ENCODE peak calls at places on chromosomes 7 and 10, in six cellular contexts. One of them, this sample, is unnamed.

GRCh38 chr7:5234852-5235831 is 45.1 kb downstream of the WIPI2 start:
- DNase-seq in Peyer's patch: peak
- DNase-seq in GM23248: peak
- DNase-seq in psoas muscle: peak
- DNase-seq in ovary: no peak
- DNase-seq in coronary artery: no peak
- DNase-seq in this sample: no peak

GRCh38 chr10:4306871-4307270 is 519.1 kb upstream of the AKR1E2 start:
- DNase-seq in coronary artery: no peak
- DNase-seq in ovary: no peak
- DNase-seq in psoas muscle: no peak
- DNase-seq in Peyer's patch: no peak
- DNase-seq in GM23248: no peak
- DNase-seq in this sample: no peak

GRCh38 chr7:135330088-135330487 is 96.5 kb downstream of the STRA8 start:
- DNase-seq in ovary: no peak
- DNase-seq in GM23248: no peak
- DNase-seq in coronary artery: peak
- DNase-seq in Peyer's patch: no peak
- DNase-seq in psoas muscle: no peak
- DNase-seq in this sample: no peak

GRCh38 chr10:97508342-97508741 is 9.6 kb downstream of the UBTD1 start:
- DNase-seq in coronary artery: no peak
- DNase-seq in Peyer's patch: peak
- DNase-seq in psoas muscle: no peak
- DNase-seq in ovary: no peak
- DNase-seq in GM23248: peak
- DNase-seq in this sample: no peak

GRCh38 chr10:43627942-43628341 is 20.7 kb downstream of the ZNF32 start:
- DNase-seq in ovary: no peak
- DNase-seq in psoas muscle: no peak
- DNase-seq in GM23248: no peak
- DNase-seq in coronary artery: no peak
- DNase-seq in Peyer's patch: no peak
- DNase-seq in this sample: no peak

GRCh38 chr10:19488592-19489280 is 327.5 kb upstream of the PLXDC2 start:
- DNase-seq in GM23248: peak
- DNase-seq in Peyer's patch: peak
- DNase-seq in coronary artery: peak
- DNase-seq in psoas muscle: peak
- DNase-seq in ovary: peak
- DNase-seq in this sample: peak

GRCh38 chr7:118969370-118969769 is 744.9 kb downstream of the ANKRD7 start:
- DNase-seq in ovary: no peak
- DNase-seq in Peyer's patch: no peak
- DNase-seq in coronary artery: no peak
- DNase-seq in GM23248: no peak
- DNase-seq in psoas muscle: no peak
- DNase-seq in this sample: no peak

GRCh38 chr10:72261323-72262018 is 12.3 kb upstream of the DDIT4 start:
- DNase-seq in ovary: no peak
- DNase-seq in Peyer's patch: peak
- DNase-seq in coronary artery: no peak
- DNase-seq in psoas muscle: no peak
- DNase-seq in GM23248: no peak
- DNase-seq in this sample: no peak

GRCh38 chr10:122336332-122336731 is 38.2 kb upstream of the PLEKHA1 start:
- DNase-seq in ovary: no peak
- DNase-seq in psoas muscle: no peak
- DNase-seq in coronary artery: no peak
- DNase-seq in Peyer's patch: no peak
- DNase-seq in GM23248: no peak
- DNase-seq in this sample: no peak

GRCh38 chr10:92891885-92892705 is 43.8 kb downstream of the EXOC6 start:
- DNase-seq in GM23248: peak
- DNase-seq in psoas muscle: peak
- DNase-seq in ovary: peak
- DNase-seq in Peyer's patch: peak
- DNase-seq in coronary artery: no peak
- DNase-seq in this sample: no peak

GRCh38 chr7:13538669-13539068 is 450.8 kb downstream of the ETV1 start:
- DNase-seq in ovary: no peak
- DNase-seq in psoas muscle: no peak
- DNase-seq in GM23248: peak
- DNase-seq in coronary artery: no peak
- DNase-seq in Peyer's patch: no peak
- DNase-seq in this sample: no peak

GRCh38 chr7:42181566-42181965 is 55.4 kb downstream of the GLI3 start:
- DNase-seq in ovary: no peak
- DNase-seq in coronary artery: no peak
- DNase-seq in psoas muscle: no peak
- DNase-seq in GM23248: no peak
- DNase-seq in Peyer's patch: no peak
- DNase-seq in this sample: no peak

GRCh38 chr10:6056411-6057135 is 5.6 kb downstream of the IL2RA start:
- DNase-seq in coronary artery: peak
- DNase-seq in Peyer's patch: peak
- DNase-seq in ovary: no peak
- DNase-seq in GM23248: no peak
- DNase-seq in psoas muscle: no peak
- DNase-seq in this sample: no peak

GRCh38 chr7:139873593-139874374 is 44.7 kb downstream of the TBXAS1 start:
- DNase-seq in psoas muscle: no peak
- DNase-seq in ovary: no peak
- DNase-seq in coronary artery: peak
- DNase-seq in Peyer's patch: no peak
- DNase-seq in GM23248: no peak
- DNase-seq in this sample: peak

GRCh38 chr7:33757563-33758165 is 147.7 kb upstream of the BMPER start:
- DNase-seq in ovary: peak
- DNase-seq in GM23248: peak
- DNase-seq in Peyer's patch: no peak
- DNase-seq in psoas muscle: no peak
- DNase-seq in coronary artery: no peak
- DNase-seq in this sample: no peak

GRCh38 chr10:121791761-121792160 is 136.1 kb downstream of the ATE1 start:
- DNase-seq in coronary artery: no peak
- DNase-seq in GM23248: no peak
- DNase-seq in psoas muscle: no peak
- DNase-seq in ovary: no peak
- DNase-seq in Peyer's patch: no peak
- DNase-seq in this sample: no peak

GRCh38 chr10:11789294-11789693 is 33.9 kb upstream of the PROSER2 start:
- DNase-seq in GM23248: no peak
- DNase-seq in coronary artery: no peak
- DNase-seq in ovary: no peak
- DNase-seq in psoas muscle: no peak
- DNase-seq in Peyer's patch: no peak
- DNase-seq in this sample: no peak

GRCh38 chr10:132884691-132885271 is 57.6 kb downstream of the CFAP46 start:
- DNase-seq in Peyer's patch: peak
- DNase-seq in ovary: no peak
- DNase-seq in GM23248: no peak
- DNase-seq in coronary artery: no peak
- DNase-seq in psoas muscle: peak
- DNase-seq in this sample: no peak

GRCh38 chr7:2044883-2045471 is 187.8 kb downstream of the MAD1L1 start:
- DNase-seq in GM23248: no peak
- DNase-seq in coronary artery: no peak
- DNase-seq in psoas muscle: peak
- DNase-seq in Peyer's patch: no peak
- DNase-seq in ovary: peak
- DNase-seq in this sample: peak

GRCh38 chr7:94313926-94314325 is 80.8 kb upstream of the COL1A2 start:
- DNase-seq in coronary artery: no peak
- DNase-seq in ovary: no peak
- DNase-seq in psoas muscle: no peak
- DNase-seq in Peyer's patch: no peak
- DNase-seq in GM23248: peak
- DNase-seq in this sample: no peak

GRCh38 chr10:108180883-108181282 is 1016.4 kb upstream of the SORCS1 start:
- DNase-seq in ovary: no peak
- DNase-seq in coronary artery: no peak
- DNase-seq in GM23248: peak
- DNase-seq in psoas muscle: no peak
- DNase-seq in Peyer's patch: no peak
- DNase-seq in this sample: no peak

GRCh38 chr7:15686957-15687644 is 618 bp upstream of the MEOX2 start:
- DNase-seq in coronary artery: no peak
- DNase-seq in ovary: no peak
- DNase-seq in psoas muscle: no peak
- DNase-seq in Peyer's patch: no peak
- DNase-seq in GM23248: peak
- DNase-seq in this sample: peak
- H3K27ac ChIP-seq in coronary artery: peak
- H3K27ac ChIP-seq in ovary: no peak
- H3K27ac ChIP-seq in psoas muscle: peak
- H3K27ac ChIP-seq in Peyer's patch: no peak
- H3K27ac ChIP-seq in GM23248: no peak
- H3K27ac ChIP-seq in this sample: peak

GRCh38 chr7:129781856-129782256 is 170.3 kb downstream of the NRF1 start:
- DNase-seq in GM23248: no peak
- DNase-seq in Peyer's patch: no peak
- DNase-seq in psoas muscle: no peak
- DNase-seq in coronary artery: no peak
- DNase-seq in ovary: no peak
- DNase-seq in this sample: no peak

GRCh38 chr7:129779602-129780256 is 168.2 kb downstream of the NRF1 start:
- DNase-seq in coronary artery: no peak
- DNase-seq in Peyer's patch: peak
- DNase-seq in GM23248: peak
- DNase-seq in ovary: no peak
- DNase-seq in psoas muscle: no peak
- DNase-seq in this sample: no peak

GRCh38 chr7:129782257-129783096 is 170.3 kb downstream of the UBE2H start:
- DNase-seq in GM23248: peak
- DNase-seq in coronary artery: no peak
- DNase-seq in Peyer's patch: no peak
- DNase-seq in ovary: no peak
- DNase-seq in psoas muscle: no peak
- DNase-seq in this sample: no peak

GRCh38 chr7:129780257-129781127 is 169.0 kb downstream of the NRF1 start:
- DNase-seq in psoas muscle: peak
- DNase-seq in coronary artery: no peak
- DNase-seq in ovary: no peak
- DNase-seq in GM23248: peak
- DNase-seq in Peyer's patch: peak
- DNase-seq in this sample: no peak

DNA sequence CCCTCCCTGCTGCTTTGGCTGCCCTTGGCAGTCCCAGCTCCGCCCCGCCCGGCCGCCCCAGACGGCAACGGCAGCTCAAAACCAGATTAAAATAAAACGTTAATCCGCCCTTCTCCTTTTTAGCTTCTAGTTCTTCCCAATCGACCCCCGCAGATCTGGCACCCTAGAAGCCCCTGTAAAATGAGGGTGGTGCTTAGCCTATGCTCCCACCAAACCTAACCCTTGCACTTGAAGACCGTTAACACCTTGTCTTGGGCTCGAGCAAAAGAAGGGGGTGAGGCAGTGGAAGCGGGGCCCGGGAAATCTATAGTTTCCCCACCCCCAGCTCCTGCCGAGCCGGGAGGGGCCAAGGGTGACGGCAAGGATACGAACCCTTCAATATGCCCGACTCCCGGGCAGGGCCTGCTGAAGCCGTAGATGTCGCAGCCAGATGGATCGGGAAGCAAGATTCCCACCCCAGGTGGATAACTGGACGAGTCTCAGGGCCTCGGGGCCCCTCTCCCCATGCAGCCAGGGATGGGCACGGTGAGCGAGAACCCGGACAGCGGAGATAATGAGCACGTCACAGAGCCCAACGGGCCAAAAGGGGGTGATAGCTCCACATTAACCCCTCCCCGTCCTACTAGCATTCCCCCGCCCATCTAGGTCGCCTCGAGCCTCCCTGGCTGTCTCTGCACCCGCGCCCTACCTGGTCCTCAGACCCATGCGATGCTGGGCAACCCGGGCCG is 169.8 kb downstream of the NRF1 start:
- DNase-seq in coronary artery: no peak
- DNase-seq in psoas muscle: no peak
- DNase-seq in ovary: no peak
- DNase-seq in GM23248: no peak
- DNase-seq in Peyer's patch: no peak
- DNase-seq in this sample: no peak
- H3K27ac ChIP-seq in coronary artery: no peak
- H3K27ac ChIP-seq in psoas muscle: no peak
- H3K27ac ChIP-seq in ovary: no peak
- H3K27ac ChIP-seq in GM23248: no peak
- H3K27ac ChIP-seq in Peyer's patch: no peak
- H3K27ac ChIP-seq in this sample: no peak

GRCh38 chr7:80642871-80643270 is 4.4 kb downstream of the CD36 start:
- DNase-seq in Peyer's patch: no peak
- DNase-seq in ovary: no peak
- DNase-seq in coronary artery: no peak
- DNase-seq in psoas muscle: no peak
- DNase-seq in GM23248: no peak
- DNase-seq in this sample: no peak
- H3K27ac ChIP-seq in Peyer's patch: no peak
- H3K27ac ChIP-seq in ovary: no peak
- H3K27ac ChIP-seq in coronary artery: peak
- H3K27ac ChIP-seq in psoas muscle: peak
- H3K27ac ChIP-seq in GM23248: no peak
- H3K27ac ChIP-seq in this sample: peak

GRCh38 chr7:137885623-137886022 is 38.8 kb upstream of the DGKI start:
- DNase-seq in ovary: no peak
- DNase-seq in coronary artery: no peak
- DNase-seq in psoas muscle: no peak
- DNase-seq in Peyer's patch: no peak
- DNase-seq in GM23248: no peak
- DNase-seq in this sample: no peak

GRCh38 chr7:137880432-137880831 is 33.7 kb upstream of the DGKI start:
- DNase-seq in coronary artery: no peak
- DNase-seq in psoas muscle: no peak
- DNase-seq in Peyer's patch: no peak
- DNase-seq in ovary: no peak
- DNase-seq in GM23248: peak
- DNase-seq in this sample: no peak

GRCh38 chr7:137882261-137882668 is 35.5 kb upstream of the DGKI start:
- DNase-seq in ovary: no peak
- DNase-seq in Peyer's patch: no peak
- DNase-seq in coronary artery: no peak
- DNase-seq in GM23248: peak
- DNase-seq in psoas muscle: peak
- DNase-seq in this sample: peak

GRCh38 chr7:137881607-137882260 is 35.0 kb upstream of the DGKI start:
- DNase-seq in Peyer's patch: no peak
- DNase-seq in coronary artery: no peak
- DNase-seq in ovary: no peak
- DNase-seq in psoas muscle: no peak
- DNase-seq in GM23248: no peak
- DNase-seq in this sample: no peak

DNA sequence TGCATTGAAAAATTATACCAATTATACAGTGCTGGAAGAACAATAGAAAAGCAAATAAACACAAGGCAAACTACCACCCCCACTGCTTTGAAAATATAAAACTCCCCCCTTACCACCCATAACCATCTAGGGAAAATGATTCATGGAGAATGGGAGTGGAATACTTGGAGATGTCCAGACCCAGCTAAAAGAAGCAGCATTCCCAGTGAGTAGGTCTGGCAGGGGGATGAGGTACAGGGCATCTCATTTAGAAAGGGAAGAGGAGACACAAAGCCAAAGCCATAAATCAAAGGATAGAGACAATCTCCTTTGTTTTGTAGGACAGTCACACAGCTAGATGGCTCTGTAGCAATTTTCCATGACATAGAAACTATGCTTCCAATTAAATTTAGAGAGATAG is 36.0 kb upstream of the DGKI start:
- DNase-seq in GM23248: peak
- DNase-seq in Peyer's patch: no peak
- DNase-seq in coronary artery: no peak
- DNase-seq in ovary: no peak
- DNase-seq in psoas muscle: no peak
- DNase-seq in this sample: no peak
- H3K27ac ChIP-seq in GM23248: peak
- H3K27ac ChIP-seq in Peyer's patch: no peak
- H3K27ac ChIP-seq in coronary artery: no peak
- H3K27ac ChIP-seq in ovary: no peak
- H3K27ac ChIP-seq in psoas muscle: peak
- H3K27ac ChIP-seq in this sample: no peak

This sample was measured in heart left ventricle.